ENCODE peak calls at places on chromosomes 5 and 9, in six cellular contexts. T is NCI-H1092 treated with DMSO at 0.1 percent for 48 hours, P is activated T-cell treated with anti-CD3 and anti-CD28 coated beads for 1 hour, N is HTR-8/SVneo, A is AG10803, K is tibial nerve. B is an unnamed sample.

GRCh38 chr5:138705567-138705966 is 47.7 kb upstream of the CTNNA1 start:
- DNase-seq in T (no peak), P (no peak), N (no peak), A (no peak), K (no peak), B (no peak)

GRCh38 chr9:82333671-82334070 is 345.1 kb downstream of the SPATA31D1 start:
- DNase-seq in T (no peak), P (no peak), N (no peak), A (no peak), K (no peak), B (no peak)

GRCh38 chr9:84285381-84285780 is 55.2 kb downstream of the SLC28A3 start:
- DNase-seq in T (no peak), P (no peak), N (no peak), A (no peak), K (no peak), B (no peak)

GRCh38 chr9:34884732-34885131 is 73.4 kb upstream of the PHF24 start:
- DNase-seq in T (no peak), P (no peak), N (no peak), A (no peak), K (no peak), B (no peak)

GRCh38 chr5:112228672-112229071 is 190.4 kb downstream of the EPB41L4A start:
- DNase-seq in T (no peak), P (no peak), N (peak), A (peak), K (peak), B (peak)

GRCh38 chr5:19920761-19921160 is 67.2 kb downstream of the CDH18 start:
- DNase-seq in T (no peak), P (no peak), N (no peak), A (no peak), K (no peak), B (no peak)

GRCh38 chr9:16809912-16810610 is 60.4 kb downstream of the BNC2 start:
- DNase-seq in T (no peak), P (no peak), N (no peak), A (no peak), K (no peak), B (no peak)

GRCh38 chr9:135009711-135010362 is 77.6 kb upstream of the OLFM1 start:
- DNase-seq in T (no peak), P (no peak), N (no peak), A (no peak), K (no peak), B (no peak)

GRCh38 chr9:105295151-105295550 is 50.7 kb downstream of the SLC44A1 start:
- DNase-seq in T (no peak), P (no peak), N (no peak), A (no peak), K (no peak), B (no peak)

GRCh38 chr9:21747171-21747570 is 55.3 kb upstream of the MTAP start:
- DNase-seq in T (no peak), P (no peak), N (no peak), A (peak), K (no peak), B (no peak)

GRCh38 chr9:68895741-68896478 is 118.0 kb downstream of the PRKACG start:
- DNase-seq in T (no peak), P (no peak), N (no peak), A (no peak), K (no peak), B (no peak)

GRCh38 chr9:135336722-135337490 is 142.7 kb upstream of the PPP1R26 start:
- DNase-seq in T (no peak), P (no peak), N (no peak), A (no peak), K (no peak), B (peak)

GRCh38 chr5:155943516-155944407 is 383.2 kb upstream of the SGCD start:
- DNase-seq in T (peak), P (peak), N (no peak), A (peak), K (peak), B (no peak)

GRCh38 chr5:176985516-176985915 is 21.1 kb downstream of the UIMC1 start:
- DNase-seq in T (no peak), P (peak), N (no peak), A (no peak), K (no peak), B (no peak)

GRCh38 chr9:81588148-81588874 is 101.0 kb downstream of the TLE1 start:
- DNase-seq in T (peak), P (no peak), N (no peak), A (peak), K (peak), B (peak)

GRCh38 chr9:83962165-83962564 is 17.9 kb downstream of the HNRNPK start:
- DNase-seq in T (no peak), P (no peak), N (no peak), A (peak), K (no peak), B (no peak)

GRCh38 chr5:130796902-130797301 is 368.2 kb downstream of the HINT1 start:
- DNase-seq in T (no peak), P (no peak), N (no peak), A (no peak), K (no peak), B (no peak)

GRCh38 chr5:35357973-35358372 is 127.7 kb upstream of the PRLR start:
- DNase-seq in T (no peak), P (no peak), N (no peak), A (no peak), K (no peak), B (no peak)

GRCh38 chr5:160287378-160288051 is 24.8 kb downstream of the CCNJL start:
- DNase-seq in T (peak), P (no peak), N (peak), A (no peak), K (no peak), B (no peak)

GRCh38 chr5:72618699-72619098 is 111.5 kb upstream of the ZNF366 start:
- DNase-seq in T (no peak), P (no peak), N (peak), A (peak), K (no peak), B (no peak)

GRCh38 chr5:133992429-133993151 is 12.2 kb downstream of the VDAC1 start:
- DNase-seq in T (no peak), P (no peak), N (no peak), A (no peak), K (no peak), B (peak)

GRCh38 chr5:168701641-168702040 is 122.5 kb upstream of the PANK3 start:
- DNase-seq in T (no peak), P (no peak), N (no peak), A (no peak), K (no peak), B (no peak)

B was measured in tibial artery.